ENCODE peak calls at places on chromosomes 5 and 9, in ten cellular contexts. One of them, this sample, is unnamed.

GRCh38 chr5:139684881-139685749 is 37.0 kb downstream of the CXXC5 start:
- DNase-seq in HTR-8/SVneo: no peak
- DNase-seq in CD8-positive, alpha-beta memory T cell: no peak
- DNase-seq in lung: no peak
- DNase-seq in islet precursor cell: no peak
- DNase-seq in neural progenitor cell: peak; percentile 40
- DNase-seq in putamen: no peak
- DNase-seq in HEK293T: no peak
- DNase-seq in germinal center: no peak
- DNase-seq in substantia nigra: peak; percentile 58
- DNase-seq in this sample: no peak

GRCh38 chr5:86968311-86968753 is 299.4 kb upstream of the RASA1 start:
- DNase-seq in HTR-8/SVneo: peak; percentile 9
- DNase-seq in CD8-positive, alpha-beta memory T cell: no peak
- DNase-seq in lung: no peak
- DNase-seq in islet precursor cell: peak; percentile 69
- DNase-seq in neural progenitor cell: peak; percentile 17
- DNase-seq in putamen: peak; percentile 43
- DNase-seq in HEK293T: no peak
- DNase-seq in germinal center: no peak
- DNase-seq in substantia nigra: no peak
- DNase-seq in this sample: no peak

GRCh38 chr9:137708590-137709284 is 89.9 kb downstream of the EHMT1 start:
- DNase-seq in HTR-8/SVneo: no peak
- DNase-seq in CD8-positive, alpha-beta memory T cell: no peak
- DNase-seq in lung: no peak
- DNase-seq in islet precursor cell: no peak
- DNase-seq in neural progenitor cell: no peak
- DNase-seq in putamen: no peak
- DNase-seq in HEK293T: no peak
- DNase-seq in germinal center: no peak
- DNase-seq in substantia nigra: no peak
- DNase-seq in this sample: no peak

GRCh38 chr9:89716559-89716958 is 111.7 kb downstream of the GADD45G start:
- DNase-seq in HTR-8/SVneo: no peak
- DNase-seq in CD8-positive, alpha-beta memory T cell: no peak
- DNase-seq in lung: no peak
- DNase-seq in islet precursor cell: no peak
- DNase-seq in neural progenitor cell: no peak
- DNase-seq in putamen: no peak
- DNase-seq in HEK293T: no peak
- DNase-seq in germinal center: no peak
- DNase-seq in substantia nigra: no peak
- DNase-seq in this sample: no peak

GRCh38 chr5:7976411-7977190 is 107.7 kb downstream of the MTRR start:
- DNase-seq in HTR-8/SVneo: no peak
- DNase-seq in CD8-positive, alpha-beta memory T cell: no peak
- DNase-seq in lung: no peak
- DNase-seq in islet precursor cell: no peak
- DNase-seq in neural progenitor cell: peak; percentile 65
- DNase-seq in putamen: no peak
- DNase-seq in HEK293T: no peak
- DNase-seq in germinal center: no peak
- DNase-seq in substantia nigra: no peak
- DNase-seq in this sample: no peak

GRCh38 chr5:170247363-170247762 is 14.6 kb downstream of the C5orf58 start:
- DNase-seq in HTR-8/SVneo: no peak
- DNase-seq in CD8-positive, alpha-beta memory T cell: no peak
- DNase-seq in lung: no peak
- DNase-seq in islet precursor cell: no peak
- DNase-seq in neural progenitor cell: no peak
- DNase-seq in putamen: no peak
- DNase-seq in HEK293T: no peak
- DNase-seq in germinal center: no peak
- DNase-seq in substantia nigra: no peak
- DNase-seq in this sample: no peak

GRCh38 chr9:80995759-80996158 is 693.6 kb downstream of the TLE1 start:
- DNase-seq in HTR-8/SVneo: peak; percentile 0
- DNase-seq in CD8-positive, alpha-beta memory T cell: no peak
- DNase-seq in lung: no peak
- DNase-seq in islet precursor cell: peak; percentile 55
- DNase-seq in neural progenitor cell: no peak
- DNase-seq in putamen: no peak
- DNase-seq in HEK293T: no peak
- DNase-seq in germinal center: no peak
- DNase-seq in substantia nigra: no peak
- DNase-seq in this sample: no peak

GRCh38 chr5:95086932-95087818 is 197.7 kb downstream of the MCTP1 start:
- DNase-seq in HTR-8/SVneo: no peak
- DNase-seq in CD8-positive, alpha-beta memory T cell: no peak
- DNase-seq in lung: no peak
- DNase-seq in islet precursor cell: no peak
- DNase-seq in neural progenitor cell: no peak
- DNase-seq in putamen: no peak
- DNase-seq in HEK293T: no peak
- DNase-seq in germinal center: no peak
- DNase-seq in substantia nigra: no peak
- DNase-seq in this sample: no peak

GRCh38 chr5:44336708-44337107 is 52.5 kb downstream of the FGF10 start:
- DNase-seq in HTR-8/SVneo: no peak
- DNase-seq in CD8-positive, alpha-beta memory T cell: no peak
- DNase-seq in lung: no peak
- DNase-seq in islet precursor cell: no peak
- DNase-seq in neural progenitor cell: no peak
- DNase-seq in putamen: no peak
- DNase-seq in HEK293T: no peak
- DNase-seq in germinal center: no peak
- DNase-seq in substantia nigra: no peak
- DNase-seq in this sample: no peak

GRCh38 chr5:38593959-38594358 is 37.5 kb upstream of the LIFR start:
- DNase-seq in HTR-8/SVneo: no peak
- DNase-seq in CD8-positive, alpha-beta memory T cell: no peak
- DNase-seq in lung: no peak
- DNase-seq in islet precursor cell: no peak
- DNase-seq in neural progenitor cell: no peak
- DNase-seq in putamen: no peak
- DNase-seq in HEK293T: no peak
- DNase-seq in germinal center: no peak
- DNase-seq in substantia nigra: no peak
- DNase-seq in this sample: no peak

GRCh38 chr5:137486707-137487106 is 12.4 kb downstream of the SPOCK1 start:
- DNase-seq in HTR-8/SVneo: no peak
- DNase-seq in CD8-positive, alpha-beta memory T cell: no peak
- DNase-seq in lung: no peak
- DNase-seq in islet precursor cell: no peak
- DNase-seq in neural progenitor cell: no peak
- DNase-seq in putamen: no peak
- DNase-seq in HEK293T: no peak
- DNase-seq in germinal center: no peak
- DNase-seq in substantia nigra: no peak
- DNase-seq in this sample: no peak

GRCh38 chr9:19231126-19232035 is 888 bp downstream of the DENND4C start:
- DNase-seq in HTR-8/SVneo: no peak
- DNase-seq in CD8-positive, alpha-beta memory T cell: no peak
- DNase-seq in lung: peak; percentile 38
- DNase-seq in islet precursor cell: no peak
- DNase-seq in neural progenitor cell: peak; percentile 50
- DNase-seq in putamen: peak; percentile 26
- DNase-seq in HEK293T: no peak
- DNase-seq in germinal center: peak; percentile 29
- DNase-seq in substantia nigra: peak; percentile 62
- DNase-seq in this sample: no peak

GRCh38 chr9:34665381-34666250 is 3.2 kb upstream of the CCL27 start:
- DNase-seq in HTR-8/SVneo: peak; percentile 86
- DNase-seq in CD8-positive, alpha-beta memory T cell: peak; percentile 86
- DNase-seq in lung: peak; percentile 97
- DNase-seq in islet precursor cell: peak; percentile 97
- DNase-seq in neural progenitor cell: peak; percentile 98
- DNase-seq in putamen: peak; percentile 95
- DNase-seq in HEK293T: peak; percentile 96
- DNase-seq in germinal center: peak; percentile 94
- DNase-seq in substantia nigra: peak; percentile 92
- DNase-seq in this sample: peak; percentile 82

GRCh38 chr9:136385015-136385414 is 11.5 kb upstream of the CARD9 start:
- DNase-seq in HTR-8/SVneo: no peak
- DNase-seq in CD8-positive, alpha-beta memory T cell: peak; percentile 26
- DNase-seq in lung: no peak
- DNase-seq in islet precursor cell: no peak
- DNase-seq in neural progenitor cell: no peak
- DNase-seq in putamen: no peak
- DNase-seq in HEK293T: no peak
- DNase-seq in germinal center: no peak
- DNase-seq in substantia nigra: no peak
- DNase-seq in this sample: no peak

GRCh38 chr9:83334320-83334719 is 203.9 kb downstream of the FRMD3 start:
- DNase-seq in HTR-8/SVneo: peak; percentile 21
- DNase-seq in CD8-positive, alpha-beta memory T cell: peak; percentile 33
- DNase-seq in lung: peak; percentile 89
- DNase-seq in islet precursor cell: peak; percentile 83
- DNase-seq in neural progenitor cell: peak; percentile 81
- DNase-seq in putamen: peak; percentile 60
- DNase-seq in HEK293T: peak; percentile 70
- DNase-seq in germinal center: peak; percentile 16
- DNase-seq in substantia nigra: peak; percentile 55
- DNase-seq in this sample: peak; percentile 58

GRCh38 chr9:136213733-136214132 is 8.8 kb upstream of the LHX3 start:
- DNase-seq in HTR-8/SVneo: no peak
- DNase-seq in CD8-positive, alpha-beta memory T cell: no peak
- DNase-seq in lung: no peak
- DNase-seq in islet precursor cell: no peak
- DNase-seq in neural progenitor cell: no peak
- DNase-seq in putamen: no peak
- DNase-seq in HEK293T: no peak
- DNase-seq in germinal center: no peak
- DNase-seq in substantia nigra: no peak
- DNase-seq in this sample: no peak

GRCh38 chr9:131037336-131038255 is 28.6 kb downstream of the LAMC3 start:
- DNase-seq in HTR-8/SVneo: no peak
- DNase-seq in CD8-positive, alpha-beta memory T cell: no peak
- DNase-seq in lung: no peak
- DNase-seq in islet precursor cell: no peak
- DNase-seq in neural progenitor cell: peak; percentile 27
- DNase-seq in putamen: no peak
- DNase-seq in HEK293T: no peak
- DNase-seq in germinal center: no peak
- DNase-seq in substantia nigra: no peak
- DNase-seq in this sample: no peak

GRCh38 chr9:136107155-136107952 is 11.3 kb downstream of the TMEM250 start:
- DNase-seq in HTR-8/SVneo: no peak
- DNase-seq in CD8-positive, alpha-beta memory T cell: peak; percentile 65
- DNase-seq in lung: no peak
- DNase-seq in islet precursor cell: no peak
- DNase-seq in neural progenitor cell: no peak
- DNase-seq in putamen: no peak
- DNase-seq in HEK293T: no peak
- DNase-seq in germinal center: no peak
- DNase-seq in substantia nigra: no peak
- DNase-seq in this sample: peak; percentile 64

GRCh38 chr9:91424403-91425176 is 958 bp upstream of the NFIL3 start:
- DNase-seq in HTR-8/SVneo: no peak
- DNase-seq in CD8-positive, alpha-beta memory T cell: peak; percentile 65
- DNase-seq in lung: peak; percentile 90
- DNase-seq in islet precursor cell: peak; percentile 76
- DNase-seq in neural progenitor cell: peak; percentile 64
- DNase-seq in putamen: peak; percentile 60
- DNase-seq in HEK293T: peak; percentile 46
- DNase-seq in germinal center: peak; percentile 37
- DNase-seq in substantia nigra: peak; percentile 80
- DNase-seq in this sample: peak; percentile 74

GRCh38 chr5:81755320-81755719 is 4.4 kb upstream of the SSBP2 start:
- DNase-seq in HTR-8/SVneo: peak; percentile 78
- DNase-seq in CD8-positive, alpha-beta memory T cell: no peak
- DNase-seq in lung: peak; percentile 44
- DNase-seq in islet precursor cell: peak; percentile 88
- DNase-seq in neural progenitor cell: peak; percentile 53
- DNase-seq in putamen: no peak
- DNase-seq in HEK293T: no peak
- DNase-seq in germinal center: no peak
- DNase-seq in substantia nigra: no peak
- DNase-seq in this sample: no peak

GRCh38 chr9:129597355-129598088 is 23.4 kb downstream of the C9orf50 start:
- DNase-seq in HTR-8/SVneo: no peak
- DNase-seq in CD8-positive, alpha-beta memory T cell: peak; percentile 27
- DNase-seq in lung: peak; percentile 63
- DNase-seq in islet precursor cell: peak; percentile 94
- DNase-seq in neural progenitor cell: peak; percentile 93
- DNase-seq in putamen: no peak
- DNase-seq in HEK293T: no peak
- DNase-seq in germinal center: no peak
- DNase-seq in substantia nigra: no peak
- DNase-seq in this sample: peak; percentile 31

GRCh38 chr5:124963236-124963929 is 216.9 kb upstream of the ZNF608 start:
- DNase-seq in HTR-8/SVneo: peak; percentile 65
- DNase-seq in CD8-positive, alpha-beta memory T cell: no peak
- DNase-seq in lung: no peak
- DNase-seq in islet precursor cell: peak; percentile 60
- DNase-seq in neural progenitor cell: peak; percentile 54
- DNase-seq in putamen: no peak
- DNase-seq in HEK293T: no peak
- DNase-seq in germinal center: no peak
- DNase-seq in substantia nigra: no peak
- DNase-seq in this sample: no peak

GRCh38 chr9:79264511-79265448 is 307.0 kb upstream of the TLE4 start:
- DNase-seq in HTR-8/SVneo: no peak
- DNase-seq in CD8-positive, alpha-beta memory T cell: no peak
- DNase-seq in lung: no peak
- DNase-seq in islet precursor cell: peak; percentile 80
- DNase-seq in neural progenitor cell: no peak
- DNase-seq in putamen: no peak
- DNase-seq in HEK293T: no peak
- DNase-seq in germinal center: no peak
- DNase-seq in substantia nigra: no peak
- DNase-seq in this sample: no peak

GRCh38 chr9:136249881-136250559 is 4.4 kb upstream of the QSOX2 start:
- DNase-seq in HTR-8/SVneo: no peak
- DNase-seq in CD8-positive, alpha-beta memory T cell: no peak
- DNase-seq in lung: no peak
- DNase-seq in islet precursor cell: no peak
- DNase-seq in neural progenitor cell: no peak
- DNase-seq in putamen: no peak
- DNase-seq in HEK293T: no peak
- DNase-seq in germinal center: no peak
- DNase-seq in substantia nigra: no peak
- DNase-seq in this sample: no peak

GRCh38 chr9:135969064-135969683 is 8.0 kb upstream of the UBAC1 start:
- DNase-seq in HTR-8/SVneo: no peak
- DNase-seq in CD8-positive, alpha-beta memory T cell: no peak
- DNase-seq in lung: no peak
- DNase-seq in islet precursor cell: no peak
- DNase-seq in neural progenitor cell: no peak
- DNase-seq in putamen: no peak
- DNase-seq in HEK293T: no peak
- DNase-seq in germinal center: no peak
- DNase-seq in substantia nigra: no peak
- DNase-seq in this sample: no peak

GRCh38 chr9:12988259-12988658 is 213.4 kb downstream of the LURAP1L start:
- DNase-seq in HTR-8/SVneo: no peak
- DNase-seq in CD8-positive, alpha-beta memory T cell: no peak
- DNase-seq in lung: no peak
- DNase-seq in islet precursor cell: no peak
- DNase-seq in neural progenitor cell: no peak
- DNase-seq in putamen: no peak
- DNase-seq in HEK293T: no peak
- DNase-seq in germinal center: no peak
- DNase-seq in substantia nigra: no peak
- DNase-seq in this sample: no peak